ENCODE peak calls at places on chromosomes 2 and 18, in nine cellular contexts. One of them, this sample, is unnamed.
A peak's percentile ranks its signal among the peaks of the same experiment; 100 is the strongest.

GRCh38 chr2:69789762-69790600 is 39.5 kb upstream of the GMCL1 start:
- DNase-seq in endodermal cell: peak; percentile 51
- DNase-seq in thyroid gland: no peak
- DNase-seq in keratinocyte: no peak
- DNase-seq in IMR-90: peak; percentile 39
- DNase-seq in heart left ventricle: no peak
- DNase-seq in transverse colon: no peak
- DNase-seq in A549: no peak
- DNase-seq in spleen: no peak
- DNase-seq in this sample: no peak

GRCh38 chr2:161384864-161385263 is 31.2 kb upstream of the TBR1 start:
- DNase-seq in IMR-90: no peak
- DNase-seq in spleen: no peak
- DNase-seq in A549: no peak
- DNase-seq in heart left ventricle: no peak
- DNase-seq in transverse colon: no peak
- DNase-seq in endodermal cell: no peak
- DNase-seq in thyroid gland: no peak
- DNase-seq in keratinocyte: no peak
- DNase-seq in this sample: no peak

GRCh38 chr2:45826889-45827635 is 175.6 kb downstream of the PRKCE start:
- DNase-seq in IMR-90: peak; percentile 63
- DNase-seq in keratinocyte: no peak
- DNase-seq in A549: no peak
- DNase-seq in endodermal cell: no peak
- DNase-seq in thyroid gland: no peak
- DNase-seq in spleen: no peak
- DNase-seq in transverse colon: peak; percentile 38
- DNase-seq in heart left ventricle: peak; percentile 57
- DNase-seq in this sample: no peak

GRCh38 chr2:205699554-205700289 is 17.4 kb downstream of the NRP2 start:
- DNase-seq in IMR-90: no peak
- DNase-seq in heart left ventricle: no peak
- DNase-seq in keratinocyte: no peak
- DNase-seq in spleen: no peak
- DNase-seq in endodermal cell: peak; percentile 51
- DNase-seq in A549: no peak
- DNase-seq in transverse colon: no peak
- DNase-seq in thyroid gland: no peak
- DNase-seq in this sample: no peak

GRCh38 chr2:200193791-200194190 is 112.7 kb upstream of the SPATS2L start:
- DNase-seq in spleen: no peak
- DNase-seq in A549: no peak
- DNase-seq in endodermal cell: no peak
- DNase-seq in transverse colon: no peak
- DNase-seq in thyroid gland: no peak
- DNase-seq in keratinocyte: no peak
- DNase-seq in IMR-90: no peak
- DNase-seq in heart left ventricle: no peak
- DNase-seq in this sample: no peak

GRCh38 chr2:157441072-157441454 is 2.8 kb downstream of the CYTIP start:
- DNase-seq in endodermal cell: no peak
- DNase-seq in thyroid gland: no peak
- DNase-seq in transverse colon: peak; percentile 32
- DNase-seq in A549: no peak
- DNase-seq in heart left ventricle: peak; percentile 19
- DNase-seq in keratinocyte: no peak
- DNase-seq in spleen: no peak
- DNase-seq in IMR-90: no peak
- DNase-seq in this sample: no peak

GRCh38 chr2:65922794-65923193 is 490.4 kb upstream of the SPRED2 start:
- DNase-seq in A549: no peak
- DNase-seq in IMR-90: no peak
- DNase-seq in keratinocyte: no peak
- DNase-seq in transverse colon: peak; percentile 8
- DNase-seq in heart left ventricle: no peak
- DNase-seq in endodermal cell: no peak
- DNase-seq in thyroid gland: no peak
- DNase-seq in spleen: no peak
- DNase-seq in this sample: no peak

GRCh38 chr2:134934641-134935040 is 16.0 kb downstream of the CCNT2 start:
- DNase-seq in transverse colon: no peak
- DNase-seq in heart left ventricle: no peak
- DNase-seq in spleen: no peak
- DNase-seq in A549: no peak
- DNase-seq in endodermal cell: no peak
- DNase-seq in keratinocyte: no peak
- DNase-seq in IMR-90: no peak
- DNase-seq in thyroid gland: no peak
- DNase-seq in this sample: no peak

GRCh38 chr2:37472959-37473358 is 128.5 kb downstream of the QPCT start:
- DNase-seq in transverse colon: no peak
- DNase-seq in keratinocyte: no peak
- DNase-seq in A549: peak; percentile 37
- DNase-seq in thyroid gland: peak; percentile 73
- DNase-seq in endodermal cell: no peak
- DNase-seq in heart left ventricle: no peak
- DNase-seq in IMR-90: peak; percentile 81
- DNase-seq in spleen: no peak
- DNase-seq in this sample: no peak

GRCh38 chr2:239495175-239495574 is 94.4 kb upstream of the HDAC4 start:
- DNase-seq in keratinocyte: no peak
- DNase-seq in IMR-90: no peak
- DNase-seq in transverse colon: no peak
- DNase-seq in endodermal cell: no peak
- DNase-seq in spleen: no peak
- DNase-seq in thyroid gland: peak; percentile 11
- DNase-seq in A549: no peak
- DNase-seq in heart left ventricle: no peak
- DNase-seq in this sample: no peak

GRCh38 chr2:229041691-229042090 is 229.4 kb downstream of the PID1 start:
- DNase-seq in heart left ventricle: no peak
- DNase-seq in spleen: no peak
- DNase-seq in A549: no peak
- DNase-seq in transverse colon: no peak
- DNase-seq in IMR-90: no peak
- DNase-seq in thyroid gland: no peak
- DNase-seq in endodermal cell: no peak
- DNase-seq in keratinocyte: no peak
- DNase-seq in this sample: no peak

GRCh38 chr2:199488772-199489400 is 31.1 kb upstream of the SATB2 start:
- DNase-seq in thyroid gland: peak; percentile 38
- DNase-seq in A549: peak; percentile 58
- DNase-seq in endodermal cell: peak; percentile 94
- DNase-seq in transverse colon: peak; percentile 68
- DNase-seq in IMR-90: peak; percentile 59
- DNase-seq in spleen: no peak
- DNase-seq in keratinocyte: peak; percentile 26
- DNase-seq in heart left ventricle: no peak
- DNase-seq in this sample: peak; percentile 90

GRCh38 chr2:47520825-47521665 is 118.1 kb downstream of the MSH2 start:
- DNase-seq in spleen: peak; percentile 94
- DNase-seq in keratinocyte: no peak
- DNase-seq in thyroid gland: peak; percentile 49
- DNase-seq in A549: peak; percentile 83
- DNase-seq in endodermal cell: peak; percentile 67
- DNase-seq in transverse colon: peak; percentile 65
- DNase-seq in IMR-90: peak; percentile 61
- DNase-seq in heart left ventricle: peak; percentile 51
- DNase-seq in this sample: peak; percentile 94

GRCh38 chr2:47519604-47520301 is 116.8 kb downstream of the MSH2 start:
- DNase-seq in spleen: no peak
- DNase-seq in heart left ventricle: no peak
- DNase-seq in transverse colon: no peak
- DNase-seq in keratinocyte: no peak
- DNase-seq in thyroid gland: no peak
- DNase-seq in IMR-90: no peak
- DNase-seq in endodermal cell: no peak
- DNase-seq in A549: no peak
- DNase-seq in this sample: no peak

GRCh38 chr2:47519147-47519537 is 116.2 kb downstream of the MSH2 start:
- DNase-seq in A549: no peak
- DNase-seq in endodermal cell: no peak
- DNase-seq in spleen: no peak
- DNase-seq in heart left ventricle: no peak
- DNase-seq in thyroid gland: no peak
- DNase-seq in keratinocyte: no peak
- DNase-seq in transverse colon: no peak
- DNase-seq in IMR-90: no peak
- DNase-seq in this sample: no peak

GRCh38 chr2:47520302-47520630 is 117.3 kb downstream of the MSH2 start:
- DNase-seq in spleen: no peak
- DNase-seq in heart left ventricle: no peak
- DNase-seq in transverse colon: no peak
- DNase-seq in IMR-90: no peak
- DNase-seq in A549: no peak
- DNase-seq in thyroid gland: no peak
- DNase-seq in endodermal cell: no peak
- DNase-seq in keratinocyte: no peak
- DNase-seq in this sample: no peak

DNA sequence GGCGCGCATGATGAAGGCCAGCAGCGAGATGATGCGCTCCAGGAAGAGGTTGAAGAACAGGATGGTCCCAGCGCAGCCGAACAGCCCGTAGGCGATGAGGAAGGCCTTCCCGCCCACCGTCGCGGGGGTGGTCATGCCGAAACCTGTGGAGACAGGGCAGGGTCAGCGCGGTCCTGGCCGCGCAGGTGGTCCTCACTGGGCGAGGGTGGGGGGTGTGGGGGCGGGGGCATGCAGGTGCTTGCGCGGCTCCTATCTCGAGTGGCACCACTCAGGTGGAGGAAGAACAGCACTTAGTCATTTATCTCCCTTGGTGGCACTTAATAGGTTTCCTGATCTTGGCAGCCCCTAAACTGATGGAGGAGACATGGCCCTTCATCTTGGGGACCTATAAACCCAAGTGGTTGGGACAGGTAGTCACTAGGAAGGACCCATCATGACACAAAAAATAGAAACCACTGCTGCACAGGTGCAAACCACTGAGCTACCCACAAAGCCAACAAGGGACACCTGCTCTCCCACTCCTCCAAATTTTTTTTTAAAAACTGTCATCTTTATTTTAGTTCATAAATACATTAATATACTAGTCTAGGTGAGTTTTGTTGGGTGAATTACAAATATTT is 118.8 kb downstream of the MSH2 start:
- DNase-seq in endodermal cell: no peak
- DNase-seq in thyroid gland: no peak
- DNase-seq in heart left ventricle: no peak
- DNase-seq in IMR-90: no peak
- DNase-seq in transverse colon: no peak
- DNase-seq in keratinocyte: no peak
- DNase-seq in A549: no peak
- DNase-seq in spleen: no peak
- DNase-seq in this sample: no peak
- H3K4me1 ChIP-seq in endodermal cell: peaks cover 6% of the 10 kb centered on the region
- H3K4me1 ChIP-seq in thyroid gland: peaks cover 9% of the 10 kb centered on the region
- H3K4me1 ChIP-seq in heart left ventricle: peaks cover 4% of the 10 kb centered on the region
- H3K4me1 ChIP-seq in IMR-90: peaks cover 2% of the 10 kb centered on the region
- H3K4me1 ChIP-seq in transverse colon: peaks cover 13% of the 10 kb centered on the region
- H3K4me1 ChIP-seq in keratinocyte: no peaks in the 10 kb centered on the region
- H3K4me1 ChIP-seq in A549: peaks cover 9% of the 10 kb centered on the region
- H3K4me1 ChIP-seq in spleen: peaks cover 22% of the 10 kb centered on the region
- H3K4me1 ChIP-seq in this sample: no peaks in the 10 kb centered on the region

GRCh38 chr2:241801611-241802420 is 7.2 kb upstream of the NEU4 start:
- DNase-seq in thyroid gland: no peak
- DNase-seq in endodermal cell: peak; percentile 81
- DNase-seq in A549: no peak
- DNase-seq in IMR-90: no peak
- DNase-seq in keratinocyte: no peak
- DNase-seq in heart left ventricle: no peak
- DNase-seq in transverse colon: peak; percentile 13
- DNase-seq in spleen: peak; percentile 71
- DNase-seq in this sample: peak; percentile 74
- TF ChIP-seq CTCF in thyroid gland: no peak
- TF ChIP-seq CTCF in endodermal cell: no peak
- TF ChIP-seq CTCF in A549: no peak
- TF ChIP-seq CTCF in IMR-90: no peak
- TF ChIP-seq CTCF in keratinocyte: no peak
- TF ChIP-seq CTCF in heart left ventricle: no peak
- TF ChIP-seq CTCF in transverse colon: no peak
- TF ChIP-seq CTCF in spleen: no peak
- TF ChIP-seq CTCF in this sample: no peak

DNA sequence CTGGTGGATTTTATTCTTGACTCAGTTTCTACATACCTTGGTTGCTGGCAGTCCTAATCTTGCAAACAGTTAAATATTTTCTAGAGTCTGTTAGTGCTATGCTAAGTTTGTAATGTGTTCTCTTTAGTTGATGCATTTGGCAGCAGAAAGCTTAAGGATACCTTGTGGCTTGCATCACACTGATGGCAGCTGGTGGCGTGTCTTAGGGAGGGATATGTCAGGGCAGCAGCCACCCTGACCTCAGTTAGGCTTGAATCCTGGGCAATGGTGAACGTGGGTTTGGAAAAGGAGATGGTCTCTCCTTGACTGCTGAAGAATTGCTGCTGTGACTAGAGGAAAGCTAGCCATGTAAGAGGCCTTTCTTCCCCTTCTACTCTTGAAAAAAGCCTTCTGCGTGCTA is 4.2 kb downstream of the IAH1 start:
- DNase-seq in A549: no peak
- DNase-seq in thyroid gland: no peak
- DNase-seq in endodermal cell: no peak
- DNase-seq in keratinocyte: no peak
- DNase-seq in transverse colon: no peak
- DNase-seq in spleen: no peak
- DNase-seq in heart left ventricle: no peak
- DNase-seq in IMR-90: no peak
- DNase-seq in this sample: no peak
- H3K4me1 ChIP-seq in A549: peaks cover 35% of the 10 kb centered on the region
- H3K4me1 ChIP-seq in thyroid gland: peaks cover 11% of the 10 kb centered on the region
- H3K4me1 ChIP-seq in endodermal cell: no peaks in the 10 kb centered on the region
- H3K4me1 ChIP-seq in keratinocyte: peaks cover 8% of the 10 kb centered on the region
- H3K4me1 ChIP-seq in transverse colon: peaks cover 23% of the 10 kb centered on the region
- H3K4me1 ChIP-seq in spleen: peaks cover 37% of the 10 kb centered on the region
- H3K4me1 ChIP-seq in heart left ventricle: peaks cover 37% of the 10 kb centered on the region
- H3K4me1 ChIP-seq in IMR-90: peaks cover 20% of the 10 kb centered on the region
- H3K4me1 ChIP-seq in this sample: peaks cover 21% of the 10 kb centered on the region

GRCh38 chr2:42770288-42771131 is 6.6 kb upstream of the OXER1 start:
- DNase-seq in IMR-90: peak; percentile 37
- DNase-seq in transverse colon: no peak
- DNase-seq in keratinocyte: no peak
- DNase-seq in spleen: no peak
- DNase-seq in thyroid gland: peak; percentile 46
- DNase-seq in A549: peak; percentile 85
- DNase-seq in endodermal cell: peak; percentile 88
- DNase-seq in heart left ventricle: no peak
- DNase-seq in this sample: peak; percentile 94
- TF ChIP-seq CTCF in IMR-90: peak; percentile 37
- TF ChIP-seq CTCF in transverse colon: peak; percentile 36
- TF ChIP-seq CTCF in keratinocyte: peak; percentile 14
- TF ChIP-seq CTCF in spleen: no peak
- TF ChIP-seq CTCF in thyroid gland: peak; percentile 57
- TF ChIP-seq CTCF in A549: peak; percentile 58
- TF ChIP-seq CTCF in endodermal cell: peak; percentile 87
- TF ChIP-seq CTCF in heart left ventricle: peak; percentile 11
- TF ChIP-seq CTCF in this sample: peak; percentile 56

DNA sequence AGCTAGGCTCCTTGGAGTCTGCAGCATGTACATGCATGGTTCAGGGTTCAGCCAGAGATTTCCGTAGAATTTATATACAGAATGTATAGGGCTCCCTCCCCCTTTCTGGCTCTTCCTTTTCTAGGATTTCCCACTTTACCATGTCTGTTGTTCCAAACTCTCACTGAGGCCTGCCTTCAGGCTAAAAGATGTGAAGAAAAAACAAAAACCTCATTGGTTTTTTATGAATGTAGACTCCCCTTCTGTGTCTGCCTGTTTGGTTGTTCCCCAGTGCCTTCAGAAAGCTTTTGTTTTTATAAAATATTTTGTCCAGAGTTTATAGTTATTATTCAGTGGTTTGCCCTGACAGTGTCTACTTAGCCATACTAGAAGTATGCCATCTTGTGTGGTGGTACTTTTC is 3.6 kb downstream of the NDUFV2 start:
- DNase-seq in spleen: no peak
- DNase-seq in transverse colon: no peak
- DNase-seq in keratinocyte: no peak
- DNase-seq in IMR-90: no peak
- DNase-seq in endodermal cell: no peak
- DNase-seq in heart left ventricle: no peak
- DNase-seq in thyroid gland: no peak
- DNase-seq in A549: no peak
- DNase-seq in this sample: peak; percentile 56
- H3K4me1 ChIP-seq in spleen: peaks cover 89% of the 10 kb centered on the region
- H3K4me1 ChIP-seq in transverse colon: peaks cover 64% of the 10 kb centered on the region
- H3K4me1 ChIP-seq in keratinocyte: peaks cover 31% of the 10 kb centered on the region
- H3K4me1 ChIP-seq in IMR-90: peaks cover 9% of the 10 kb centered on the region
- H3K4me1 ChIP-seq in endodermal cell: no peaks in the 10 kb centered on the region
- H3K4me1 ChIP-seq in heart left ventricle: peaks cover 80% of the 10 kb centered on the region
- H3K4me1 ChIP-seq in thyroid gland: peaks cover 75% of the 10 kb centered on the region
- H3K4me1 ChIP-seq in A549: peaks cover 52% of the 10 kb centered on the region
- H3K4me1 ChIP-seq in this sample: peaks cover 59% of the 10 kb centered on the region

This sample was measured in osteoblast.